ENCODE peak calls at places on chromosomes 4 and X, in four cellular contexts. F is psoas muscle, C is NCI-H2029 treated with DMSO at 0.1 percent for 48 hours, I is brain microvascular endothelial cell. T is an unnamed sample.

GRCh38 chr4:109162759-109163158 is 139.7 kb downstream of the COL25A1 start:
- DNase-seq in F (no peak), C (no peak), I (no peak), T (no peak)

GRCh38 chrX:2677764-2678163 is 13.3 kb upstream of the CD99 start:
- DNase-seq in I (peak; percentile 94), F (peak; percentile 89), C (no peak), T (no peak)

GRCh38 chrX:114959729-114960128 is 57.7 kb downstream of the IL13RA2 start:
- DNase-seq in C (no peak), F (no peak), I (no peak), T (peak; percentile 9)

GRCh38 chrX:40153335-40154221 is 55.8 kb upstream of the BCOR start:
- DNase-seq in F (peak; percentile 70), C (no peak), I (no peak), T (no peak)

GRCh38 chr4:10173754-10174749 is 57.5 kb upstream of the WDR1 start:
- DNase-seq in F (peak; percentile 74), C (peak; percentile 93), I (no peak), T (no peak)

GRCh38 chr4:137131201-137131600 is 401.1 kb downstream of the PCDH18 start:
- DNase-seq in C (no peak), F (no peak), I (no peak), T (no peak)

GRCh38 chrX:120365320-120365719 is 3.4 kb downstream of the ATP1B4 start:
- DNase-seq in I (no peak), C (peak; percentile 6), F (peak; percentile 91), T (no peak)

GRCh38 chrX:101057095-101057714 is 5.3 kb upstream of the TRMT2B start:
- DNase-seq in F (no peak), C (no peak), I (peak; percentile 64), T (peak; percentile 63)

GRCh38 chr4:98474408-98474844 is 184.0 kb downstream of the TSPAN5 start:
- DNase-seq in I (peak; percentile 44), F (no peak), C (no peak), T (no peak)

GRCh38 chr4:39342731-39343130 is 23.4 kb downstream of the RFC1 start:
- DNase-seq in C (no peak), I (no peak), F (no peak), T (no peak)

GRCh38 chr4:52376107-52376704 is 282.9 kb downstream of the USP46 start:
- DNase-seq in F (no peak), I (peak; percentile 31), C (peak; percentile 8), T (peak; percentile 82)

GRCh38 chr4:174437324-174437723 is 85.0 kb downstream of the HPGD start:
- DNase-seq in I (peak; percentile 47), C (no peak), F (no peak), T (no peak)

GRCh38 chrX:47483310-47484268 is 567 bp upstream of the ZNF41 start:
- DNase-seq in I (no peak), C (no peak), F (peak; percentile 57), T (no peak)

GRCh38 chr4:25013756-25014737 is 16.7 kb downstream of the LGI2 start:
- DNase-seq in F (no peak), I (no peak), C (no peak), T (peak; percentile 7)

GRCh38 chr4:6701371-6701770 is 7.7 kb downstream of the S100P start:
- DNase-seq in F (no peak), C (no peak), I (no peak), T (peak; percentile 16)

GRCh38 chrX:19721726-19722370 is 165.6 kb downstream of the SH3KBP1 start:
- DNase-seq in C (no peak), F (no peak), I (no peak), T (no peak)

GRCh38 chr4:19857405-19857804 is 394.3 kb upstream of the SLIT2 start:
- DNase-seq in F (no peak), I (peak; percentile 25), C (peak; percentile 24), T (no peak)

GRCh38 chrX:74232859-74233258 is 71.1 kb upstream of the ZCCHC13 start:
- DNase-seq in I (peak; percentile 16), F (no peak), C (no peak), T (peak; percentile 6)

GRCh38 chr4:169397762-169398161 is 127.0 kb upstream of the SH3RF1 start:
- DNase-seq in I (peak; percentile 51), F (no peak), C (peak; percentile 94), T (no peak)

GRCh38 chr4:95124906-95125504 is 367.2 kb downstream of the BMPR1B start:
- DNase-seq in F (no peak), C (no peak), I (peak; percentile 61), T (peak; percentile 65)

GRCh38 chr4:81030061-81030616 is 369 bp upstream of the BMP3 start:
- DNase-seq in C (peak; percentile 27), I (no peak), F (no peak), T (no peak)

GRCh38 chr4:7124643-7125442 is 57.0 kb upstream of the GRPEL1 start:
- DNase-seq in I (peak; percentile 90), C (no peak), F (peak; percentile 70), T (no peak)

GRCh38 chr4:152460488-152460887 is 75.4 kb downstream of the FBXW7 start:
- DNase-seq in F (no peak), C (no peak), I (peak; percentile 42), T (peak; percentile 75)

GRCh38 chrX:149845385-149845784 is 35.6 kb upstream of the MAGEA8 start:
- DNase-seq in C (no peak), F (no peak), I (no peak), T (no peak)

GRCh38 chrX:37677765-37678164 is 7.8 kb upstream of the XK start:
- DNase-seq in I (no peak), F (no peak), C (no peak), T (no peak)

GRCh38 chr4:47525154-47525819 is 40.2 kb downstream of the ATP10D start:
- DNase-seq in F (no peak), I (peak; percentile 93), C (no peak), T (no peak)

GRCh38 chrX:150358651-150359050 is 4.5 kb upstream of the MAMLD1 start:
- DNase-seq in C (no peak), I (no peak), F (no peak), T (no peak)

GRCh38 chr4:15341733-15342300 is 86.0 kb upstream of the C1QTNF7 start:
- DNase-seq in I (no peak), C (no peak), F (peak; percentile 46), T (no peak)

GRCh38 chr4:156999175-156999517 is 27.5 kb upstream of the PDGFC start:
- DNase-seq in C (no peak), F (no peak), I (peak; percentile 99), T (peak; percentile 86)

GRCh38 chr4:88735554-88735953 is 37.9 kb upstream of the NAP1L5 start:
- DNase-seq in F (no peak), C (no peak), I (no peak), T (no peak)

GRCh38 chr4:158033416-158033863 is 139.4 kb downstream of the GASK1B start:
- DNase-seq in I (peak; percentile 38), F (no peak), C (no peak), T (no peak)

GRCh38 chr4:121898150-121898549 is 27.9 kb upstream of the BBS7 start:
- DNase-seq in C (no peak), F (no peak), I (no peak), T (peak; percentile 13)

GRCh38 chr4:118265312-118266144 is 87.3 kb downstream of the PRSS12 start:
- DNase-seq in F (peak; percentile 48), I (no peak), C (no peak), T (no peak)

GRCh38 chr4:176034498-176034897 is 31.1 kb upstream of the WDR17 start:
- DNase-seq in F (no peak), I (no peak), C (peak; percentile 6), T (peak; percentile 39)

GRCh38 chr4:111789901-111790640 is 355.2 kb upstream of the FAM241A start:
- DNase-seq in I (no peak), C (no peak), F (no peak), T (no peak)

T was measured in Kasumi-1.